ENCODE peak calls at places on chromosomes 11 and 22, in six cellular contexts. S, C, F, J, P and Y are unnamed samples. For H3K27me3 and H3K36me3, the result is how much of the 10 kb centered on the place peaks cover.

GRCh38 chr11:21771097-21771496 is 421.8 kb upstream of the ANO5 start:
- DNase-seq in S (no peak), C (no peak), P (no peak), F (no peak), J (no peak), Y (no peak)

GRCh38 chr11:107787733-107788132 is 70.9 kb downstream of the SLC35F2 start:
- DNase-seq in P (no peak), S (no peak), J (no peak), C (no peak), F (no peak), Y (no peak)

GRCh38 chr11:82995754-82996398 is 75.8 kb downstream of the RAB30 start:
- DNase-seq in F (no peak), J (no peak), C (no peak), S (no peak), P (peak), Y (no peak)

GRCh38 chr11:128835741-128836410 is 31.2 kb downstream of the KCNJ1 start:
- DNase-seq in J (peak), S (no peak), P (peak), C (no peak), F (no peak), Y (no peak)

GRCh38 chr11:22521226-22521625 is 104.4 kb downstream of the FANCF start:
- DNase-seq in F (no peak), C (no peak), J (no peak), P (peak), S (no peak), Y (peak)

GRCh38 chr11:2780850-2781412 is 81.1 kb upstream of the KCNQ1OT1 start:
- DNase-seq in C (no peak), S (peak), J (no peak), P (no peak), F (no peak), Y (no peak)

GRCh38 chr11:19345519-19345847 is 104.7 kb upstream of the E2F8 start:
- DNase-seq in F (peak), J (no peak), P (no peak), C (no peak), S (no peak), Y (no peak)

GRCh38 chr11:69867076-69868002 is 48.1 kb upstream of the FGF3 start:
- DNase-seq in P (peak), S (no peak), F (no peak), C (no peak), J (peak), Y (peak)

GRCh38 chr11:62547691-62548281 is 1.2 kb upstream of the AHNAK start:
- DNase-seq in P (no peak), F (peak), S (peak), J (no peak), C (no peak), Y (no peak)

GRCh38 chr11:28760676-28761390 is 652.6 kb downstream of the METTL15 start:
- DNase-seq in C (no peak), S (no peak), P (peak), J (no peak), F (no peak), Y (no peak)
- H3K27me3 ChIP-seq in C (under half), S (under half), P (under half), J (under half), F (under half), Y (under half)

DNA sequence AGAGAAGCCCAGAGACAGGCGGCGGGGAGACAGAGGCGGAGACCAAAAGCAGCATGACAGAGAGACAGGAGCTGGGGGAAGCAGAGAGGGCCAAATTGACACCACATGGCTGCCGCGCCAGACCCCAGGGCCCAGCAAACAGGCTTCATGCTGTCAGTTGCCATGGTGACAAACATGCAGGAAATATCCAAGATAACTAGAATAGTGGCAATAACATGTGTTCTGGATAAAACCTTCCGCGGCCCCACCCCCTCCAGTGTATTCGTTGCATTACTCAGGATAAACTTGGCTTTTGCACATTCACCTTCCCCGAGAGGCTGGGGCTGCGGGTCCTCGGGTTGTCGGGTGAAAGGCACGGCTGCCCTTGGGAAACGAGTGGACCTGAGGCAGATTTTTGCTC is 49.9 kb upstream of the CDON start:
- DNase-seq in P (peak), C (no peak), S (no peak), F (no peak), J (no peak), Y (no peak)
- H3K4me3 ChIP-seq in P (no peak), C (no peak), S (no peak), F (no peak), J (no peak), Y (no peak)

DNA sequence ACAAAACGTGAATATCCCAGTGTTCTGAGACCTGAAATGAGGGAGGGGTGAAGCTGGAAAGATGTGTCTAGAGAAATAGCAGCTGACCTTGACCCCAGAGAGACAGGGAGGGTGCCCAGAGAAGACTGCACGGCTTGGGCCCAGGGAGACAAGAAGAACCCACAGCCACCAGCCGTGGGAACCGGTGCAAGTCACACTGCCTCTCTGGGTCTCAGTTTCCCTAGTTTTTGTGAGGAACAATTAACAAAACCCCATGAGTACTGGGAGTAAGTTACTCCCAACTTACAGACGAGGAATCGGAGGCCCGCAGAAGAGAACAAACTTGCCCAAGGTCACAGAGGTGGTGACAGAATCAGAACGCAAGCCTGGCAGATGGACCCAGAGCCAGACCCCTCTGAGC is 19.2 kb downstream of the TNKS1BP1 start:
- DNase-seq in C (no peak), F (no peak), P (no peak), J (no peak), S (no peak), Y (no peak)
- H3K36me3 ChIP-seq in C (under half), F (under half), P (half or more), J (under half), S (half or more), Y (half or more)

DNA sequence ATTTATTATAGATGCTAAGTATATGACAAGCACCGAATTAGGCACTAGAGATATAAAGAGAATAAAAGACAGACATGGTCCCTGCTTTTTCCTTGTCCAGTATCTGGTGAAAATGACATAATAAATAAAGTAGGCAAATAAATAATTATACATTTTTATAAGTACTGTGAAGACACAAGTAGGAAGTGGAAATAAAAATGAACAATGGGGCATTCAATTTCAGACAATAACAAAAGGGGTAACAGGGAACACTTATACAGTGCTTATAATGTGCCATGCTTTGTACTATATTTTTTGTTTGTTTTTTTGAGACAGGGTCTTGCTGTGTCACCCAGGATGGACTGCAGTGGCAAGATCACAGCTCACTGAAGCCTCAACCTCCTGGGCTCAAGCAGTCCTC is 4.3 kb downstream of the KBTBD3 start:
- DNase-seq in S (no peak), F (no peak), P (no peak), J (no peak), C (no peak), Y (no peak)
- H3K27me3 ChIP-seq in S (under half), F (under half), P (under half), J (under half), C (under half), Y (under half)

GRCh38 chr22:42388130-42388797 is 43.9 kb downstream of the NFAM1 start:
- DNase-seq in J (no peak), C (no peak), P (no peak), F (no peak), S (no peak), Y (peak)
- H3K4me3 ChIP-seq in J (no peak), C (no peak), P (no peak), F (no peak), S (no peak), Y (no peak)

DNA sequence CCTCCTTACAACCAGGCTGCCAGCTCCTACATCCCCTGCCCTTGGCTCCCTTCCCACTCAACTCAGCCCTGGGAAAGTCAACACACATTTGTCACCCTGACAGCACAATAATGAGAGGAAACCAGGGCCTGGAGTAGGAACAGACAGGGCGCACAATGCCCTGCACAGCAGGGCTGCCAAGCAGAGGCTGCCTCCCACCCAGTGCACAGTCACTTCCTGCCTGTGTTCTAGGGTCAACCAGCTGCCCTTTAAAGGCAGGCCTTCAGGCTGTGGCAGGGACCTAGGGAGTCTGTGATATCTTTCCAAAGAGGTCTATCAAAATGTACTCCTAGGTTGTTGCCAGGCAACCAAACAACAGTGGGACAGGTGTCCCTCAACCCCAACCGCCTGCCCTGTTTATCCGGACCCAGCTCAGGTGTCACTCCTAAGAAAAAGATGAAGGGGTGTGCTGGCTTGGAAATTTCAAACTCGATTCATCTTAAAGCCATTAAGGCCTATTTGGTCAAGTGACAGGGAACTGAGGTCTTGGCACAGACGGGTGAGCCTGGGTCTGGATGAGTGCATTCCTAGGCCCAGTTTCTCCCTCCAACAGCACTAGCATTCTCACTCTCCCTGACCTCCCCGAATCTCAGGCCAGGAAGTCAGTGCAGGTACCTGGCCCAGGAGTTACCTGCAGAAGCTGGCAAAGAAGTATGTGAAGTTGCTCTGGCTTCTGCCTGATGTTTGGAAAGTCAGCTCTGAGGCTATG is 110.3 kb upstream of the PITPNB start:
- DNase-seq in F (no peak), J (no peak), C (no peak), P (peak), S (peak), Y (peak)
- H3K36me3 ChIP-seq in F (under half), J (under half), C (under half), P (under half), S (under half), Y (under half)

DNA sequence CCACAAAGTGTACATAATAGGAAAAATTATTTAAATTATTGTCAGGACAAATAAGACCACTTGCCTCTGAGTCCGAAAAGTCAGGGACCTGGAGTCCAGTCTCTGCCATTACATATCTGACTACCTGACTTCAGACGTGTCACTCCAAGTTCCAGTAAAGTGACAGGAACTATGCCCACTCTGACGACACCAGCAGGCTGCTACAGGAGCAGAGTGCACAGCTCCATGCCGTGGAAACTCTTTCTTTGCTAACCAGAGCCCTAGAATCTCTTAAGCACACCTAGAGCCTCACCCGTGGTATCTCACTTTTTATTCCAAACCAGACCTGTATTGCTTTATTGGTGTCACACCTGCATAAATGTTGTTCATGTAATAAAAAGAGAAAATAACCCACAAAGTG is 93.7 kb downstream of the PLEKHA7 start:
- DNase-seq in F (no peak), S (no peak), P (no peak), J (no peak), C (no peak), Y (no peak)
- H3K27me3 ChIP-seq in F (under half), S (under half), P (half or more), J (under half), C (under half), Y (under half)

GRCh38 chr22:17268501-17269223 is 49.4 kb upstream of the ADA2 start:
- DNase-seq in P (no peak), J (no peak), S (no peak), C (no peak), F (no peak), Y (no peak)
- H3K4me3 ChIP-seq in P (no peak), J (no peak), S (no peak), C (no peak), F (no peak), Y (no peak)

GRCh38 chr22:49905465-49905864 is 12.8 kb downstream of the ALG12 start:
- DNase-seq in S (no peak), P (no peak), F (no peak), J (no peak), C (no peak), Y (no peak)

GRCh38 chr22:49906071-49906798 is 12.0 kb downstream of the ALG12 start:
- DNase-seq in F (no peak), S (no peak), P (no peak), J (no peak), C (no peak), Y (no peak)

GRCh38 chr22:49909476-49910205 is 8.6 kb downstream of the ALG12 start:
- DNase-seq in C (no peak), S (no peak), F (no peak), J (no peak), P (no peak), Y (no peak)

GRCh38 chr22:49907807-49908206 is 10.4 kb downstream of the ALG12 start:
- DNase-seq in J (no peak), P (no peak), S (no peak), F (no peak), C (no peak), Y (no peak)

DNA sequence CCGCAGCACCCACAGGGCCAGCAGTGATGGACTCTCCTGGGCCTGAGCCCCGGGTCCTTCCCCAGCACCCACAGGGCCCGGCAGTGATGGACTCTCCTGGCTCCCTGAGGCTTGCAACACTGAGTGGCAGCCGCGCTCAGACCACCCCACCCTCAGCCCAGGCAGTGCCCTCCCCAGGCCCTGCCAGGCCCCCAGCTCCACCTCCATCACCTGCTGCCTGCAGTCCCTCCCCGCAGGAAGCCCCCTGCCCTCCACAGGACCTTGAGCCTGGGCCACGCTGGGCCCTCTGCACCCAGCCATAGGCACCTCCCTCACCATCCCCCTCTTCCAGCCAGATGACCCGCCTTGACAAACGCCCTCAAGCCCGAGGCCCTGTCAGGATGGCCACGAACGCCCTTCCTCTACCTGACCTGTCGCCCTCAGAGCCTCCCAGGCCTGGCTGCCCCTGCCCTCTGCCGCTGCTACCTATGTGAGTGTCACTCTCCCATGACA is 11.4 kb downstream of the ALG12 start:
- DNase-seq in F (no peak), S (no peak), C (no peak), P (no peak), J (no peak), Y (no peak)
- H3K36me3 ChIP-seq in F (under half), S (half or more), C (under half), P (under half), J (under half), Y (under half)

GRCh38 chr11:120068114-120068573 is 69.8 kb downstream of the TRIM29 start:
- DNase-seq in F (no peak), J (no peak), C (no peak), P (peak), S (no peak), Y (peak)
- H3K27me3 ChIP-seq in F (under half), J (under half), C (under half), P (under half), S (under half), Y (under half)